ENCODE peak calls at places on chromosomes 3 and 15, in four cellular contexts. D is adrenal gland; L is CD8-positive, alpha-beta memory T cell; E is cardiac muscle cell. O is an unnamed sample.
A peak's percentile ranks its signal among the peaks of the same experiment; 100 is the strongest.

GRCh38 chr3:31409389-31409788 is 123.3 kb upstream of the STT3B start:
- DNase-seq in D (no peak), L (no peak), E (no peak), O (no peak)

GRCh38 chr3:29582310-29582709 is 301.4 kb downstream of the RBMS3 start:
- DNase-seq in D (no peak), L (no peak), E (no peak), O (no peak)

GRCh38 chr3:138097192-138097829 is 18.1 kb downstream of the DZIP1L start:
- DNase-seq in D (no peak), L (no peak), E (no peak), O (no peak)

GRCh38 chr3:17833786-17834559 is 91.5 kb upstream of the TBC1D5 start:
- DNase-seq in D (no peak), L (no peak), E (no peak), O (no peak)

GRCh38 chr3:122421836-122422235 is 6.0 kb upstream of the WDR5B start:
- DNase-seq in D (no peak), L (no peak), E (no peak), O (no peak)

GRCh38 chr15:34721802-34722795 is 32.7 kb downstream of the GJD2 start:
- DNase-seq in D (peak; percentile 44), L (no peak), E (peak; percentile 93), O (peak; percentile 11)

GRCh38 chr3:152556731-152557254 is 278.1 kb upstream of the P2RY1 start:
- DNase-seq in D (peak; percentile 48), L (no peak), E (peak; percentile 7), O (peak; percentile 22)

GRCh38 chr3:170942011-170942410 is 33.6 kb upstream of the EIF5A2 start:
- DNase-seq in D (no peak), L (no peak), E (no peak), O (no peak)

GRCh38 chr15:41917767-41918430 is 24.0 kb upstream of the SPTBN5 start:
- DNase-seq in D (peak; percentile 71), L (no peak), E (no peak), O (peak; percentile 84)

GRCh38 chr3:128068156-128068620 is 16.0 kb downstream of the SEC61A1 start:
- DNase-seq in D (no peak), L (peak; percentile 38), E (peak; percentile 58), O (peak; percentile 35)

GRCh38 chr3:177367783-177368182 is 170.5 kb upstream of the TBL1XR1 start:
- DNase-seq in D (no peak), L (no peak), E (no peak), O (no peak)

GRCh38 chr15:40430271-40430805 is 10.4 kb upstream of the BAHD1 start:
- DNase-seq in D (peak; percentile 82), L (no peak), E (no peak), O (peak; percentile 79)

GRCh38 chr3:129575987-129576364 is 30.5 kb downstream of the PLXND1 start:
- DNase-seq in D (no peak), L (no peak), E (no peak), O (no peak)

GRCh38 chr3:193774272-193774915 is 181.4 kb downstream of the OPA1 start:
- DNase-seq in D (no peak), L (no peak), E (no peak), O (no peak)
- H3K4me1 ChIP-seq in D (no peaks in the 10 kb centered on the region), L (peaks cover 3% of the 10 kb centered on the region), E (peaks cover 6% of the 10 kb centered on the region), O (peaks cover 4% of the 10 kb centered on the region)

GRCh38 chr15:38565287-38565670 is 665 bp upstream of the RASGRP1 start:
- DNase-seq in D (no peak), L (no peak), E (no peak), O (no peak)
- H3K27me3 ChIP-seq in D (peaks cover 10% of the 10 kb centered on the region), L (no peaks in the 10 kb centered on the region), E (peaks cover 26% of the 10 kb centered on the region), O (no peaks in the 10 kb centered on the region)

GRCh38 chr15:95407534-95407933 is 923.0 kb upstream of the NR2F2 start:
- DNase-seq in D (no peak), L (no peak), E (no peak), O (no peak)
- H3K9me3 ChIP-seq in D (no peaks in the 10 kb centered on the region), L (no peaks in the 10 kb centered on the region), E (no peaks in the 10 kb centered on the region), O (no peaks in the 10 kb centered on the region)

DNA sequence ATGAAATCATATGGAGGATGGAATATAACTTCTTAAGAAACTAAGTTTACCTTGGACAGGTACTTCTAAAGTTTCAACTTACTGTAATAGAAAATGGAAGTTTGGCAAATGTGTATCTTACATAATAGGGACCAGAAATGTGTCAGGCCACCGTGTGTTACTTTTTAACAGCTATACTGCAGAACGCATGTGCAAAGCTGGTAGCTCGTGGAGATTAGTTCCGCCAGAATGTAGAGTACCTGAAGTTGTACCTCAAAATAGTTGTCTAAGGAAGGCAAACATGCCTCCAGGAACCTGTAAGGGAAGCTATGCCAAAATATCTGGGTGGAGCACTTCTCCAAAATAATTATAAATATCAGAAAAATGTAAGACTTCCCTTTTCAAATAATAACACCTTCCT is 920.6 kb downstream of the ROBO1 start:
- DNase-seq in D (no peak), L (no peak), E (no peak), O (no peak)
- H3K4me1 ChIP-seq in D (no peaks in the 10 kb centered on the region), L (no peaks in the 10 kb centered on the region), E (peaks cover 7% of the 10 kb centered on the region), O (no peaks in the 10 kb centered on the region)

GRCh38 chr15:31480356-31481058 is 153.9 kb downstream of the KLF13 start:
- DNase-seq in D (no peak), L (no peak), E (no peak), O (no peak)
- H3K27me3 ChIP-seq in D (peaks cover 18% of the 10 kb centered on the region), L (no peaks in the 10 kb centered on the region), E (peaks cover 48% of the 10 kb centered on the region), O (no peaks in the 10 kb centered on the region)

DNA sequence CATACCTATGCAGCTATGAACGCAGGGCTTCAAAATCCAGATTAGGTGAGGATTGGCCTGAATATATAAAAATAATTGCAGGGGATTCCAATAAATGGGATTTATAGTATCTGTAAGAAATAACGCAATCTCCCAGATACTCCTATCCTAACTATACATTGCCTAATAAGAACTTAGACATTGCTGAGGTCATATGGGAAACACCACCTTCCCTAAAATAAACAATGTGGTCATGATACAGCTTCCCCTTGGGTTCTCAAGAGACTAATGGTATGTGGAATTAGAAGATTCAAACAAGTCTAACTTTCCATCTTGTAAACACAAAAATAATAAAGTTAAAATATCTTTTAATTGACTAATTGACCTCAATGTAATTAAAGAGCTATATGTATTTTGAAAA is 28.2 kb downstream of the UBE3A start:
- DNase-seq in D (no peak), L (no peak), E (no peak), O (no peak)
- H3K9me3 ChIP-seq in D (no peaks in the 10 kb centered on the region), L (no peaks in the 10 kb centered on the region), E (no peaks in the 10 kb centered on the region), O (no peaks in the 10 kb centered on the region)

GRCh38 chr3:64918989-64919388 is 231.2 kb upstream of the ADAMTS9 start:
- DNase-seq in D (no peak), L (no peak), E (no peak), O (no peak)
- H3K4me1 ChIP-seq in D (peaks cover 2% of the 10 kb centered on the region), L (no peaks in the 10 kb centered on the region), E (peaks cover 34% of the 10 kb centered on the region), O (no peaks in the 10 kb centered on the region)

GRCh38 chr3:25448750-25449684 is 21.0 kb downstream of the RARB start:
- DNase-seq in D (peak; percentile 88), L (no peak), E (peak; percentile 92), O (peak; percentile 70)
- H3K27me3 ChIP-seq in D (no peaks in the 10 kb centered on the region), L (no peaks in the 10 kb centered on the region), E (no peaks in the 10 kb centered on the region), O (no peaks in the 10 kb centered on the region)

GRCh38 chr15:20346082-20346805 is 195.4 kb downstream of the GOLGA6L6 start:
- DNase-seq in D (no peak), L (no peak), E (no peak), O (no peak)
- H3K9me3 ChIP-seq in D (no peaks in the 10 kb centered on the region), L (no peaks in the 10 kb centered on the region), E (peaks cover 46% of the 10 kb centered on the region), O (peaks cover 16% of the 10 kb centered on the region)

DNA sequence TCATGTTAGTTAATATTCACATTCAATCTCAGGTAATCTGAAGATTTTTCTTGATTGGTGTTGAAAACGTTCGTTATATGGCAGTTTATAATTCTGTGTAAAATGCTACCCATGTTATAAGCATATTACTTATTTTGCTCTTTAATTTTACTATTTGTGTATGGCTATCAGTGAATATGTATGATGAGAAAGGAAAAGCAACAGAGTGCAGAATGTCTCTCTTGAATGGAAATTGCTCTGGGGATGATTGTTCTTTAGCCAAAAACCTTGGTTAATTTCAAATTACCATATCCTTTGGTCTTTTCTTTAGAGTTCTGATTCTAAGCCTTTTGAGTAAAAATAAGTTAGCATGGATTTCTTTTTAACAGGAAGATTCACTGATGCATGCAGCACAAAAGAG is 2.5 kb downstream of the SERPINI1 start:
- DNase-seq in D (no peak), L (no peak), E (no peak), O (no peak)
- H3K4me1 ChIP-seq in D (no peaks in the 10 kb centered on the region), L (peaks cover 19% of the 10 kb centered on the region), E (peaks cover 8% of the 10 kb centered on the region), O (peaks cover 2% of the 10 kb centered on the region)

O was measured in small intestine.